ENCODE peak calls at places on chromosomes 1 and 21, in six cellular contexts. G is CD8-positive, alpha-beta T cell; L is AG04450; I is effector memory CD4-positive, alpha-beta T cell; P is CD4-positive, alpha-beta T cell; B is endodermal cell. M is an unnamed sample.

GRCh38 chr1:113805639-113806038 is 6.6 kb downstream of the RSBN1 start:
- DNase-seq in G (no peak), L (no peak), I (no peak), P (no peak), B (no peak), M (no peak)

GRCh38 chr21:31731112-31731801 is 661 bp downstream of the SCAF4 start:
- DNase-seq in G (peak), L (no peak), I (peak), P (peak), B (peak), M (no peak)

GRCh38 chr1:213561870-213562269 is 425.9 kb upstream of the PROX1 start:
- DNase-seq in G (no peak), L (no peak), I (no peak), P (no peak), B (no peak), M (no peak)

GRCh38 chr21:26453258-26453657 is 119.8 kb downstream of the CYYR1 start:
- DNase-seq in G (no peak), L (no peak), I (no peak), P (no peak), B (no peak), M (no peak)

GRCh38 chr1:47934243-47934805 is 62.9 kb downstream of the TRABD2B start:
- DNase-seq in G (no peak), L (no peak), I (no peak), P (no peak), B (peak), M (no peak)

GRCh38 chr1:94865369-94865768 is 45.2 kb downstream of the SLC44A3 start:
- DNase-seq in G (no peak), L (no peak), I (no peak), P (no peak), B (no peak), M (no peak)

GRCh38 chr1:35506960-35507901 is 50.0 kb downstream of the KIAA0319L start:
- DNase-seq in G (no peak), L (no peak), I (no peak), P (no peak), B (no peak), M (no peak)

GRCh38 chr1:236144446-236145150 is 2.3 kb downstream of the GPR137B start:
- DNase-seq in G (no peak), L (no peak), I (no peak), P (no peak), B (no peak), M (no peak)

GRCh38 chr21:15625363-15625762 is 104.4 kb upstream of the USP25 start:
- DNase-seq in G (no peak), L (no peak), I (no peak), P (no peak), B (no peak), M (no peak)

GRCh38 chr1:10693152-10693496 is 103.3 kb downstream of the CASZ1 start:
- DNase-seq in G (no peak), L (no peak), I (no peak), P (no peak), B (no peak), M (no peak)
- H3K27ac ChIP-seq in G (no peak), L (no peak), I (peak), P (peak), B (no peak), M (no peak)

GRCh38 chr1:232617237-232617636 is 12.7 kb downstream of the SIPA1L2 start:
- DNase-seq in G (no peak), L (no peak), I (no peak), P (no peak), B (no peak), M (no peak)

GRCh38 chr1:232622378-232622777 is 7.6 kb downstream of the SIPA1L2 start:
- DNase-seq in G (no peak), L (no peak), I (no peak), P (no peak), B (no peak), M (no peak)

GRCh38 chr1:232620356-232620841 is 9.5 kb downstream of the SIPA1L2 start:
- DNase-seq in G (no peak), L (no peak), I (no peak), P (no peak), B (peak), M (no peak)

GRCh38 chr1:232622981-232623380 is 7.0 kb downstream of the SIPA1L2 start:
- DNase-seq in G (no peak), L (no peak), I (no peak), P (no peak), B (peak), M (no peak)

DNA sequence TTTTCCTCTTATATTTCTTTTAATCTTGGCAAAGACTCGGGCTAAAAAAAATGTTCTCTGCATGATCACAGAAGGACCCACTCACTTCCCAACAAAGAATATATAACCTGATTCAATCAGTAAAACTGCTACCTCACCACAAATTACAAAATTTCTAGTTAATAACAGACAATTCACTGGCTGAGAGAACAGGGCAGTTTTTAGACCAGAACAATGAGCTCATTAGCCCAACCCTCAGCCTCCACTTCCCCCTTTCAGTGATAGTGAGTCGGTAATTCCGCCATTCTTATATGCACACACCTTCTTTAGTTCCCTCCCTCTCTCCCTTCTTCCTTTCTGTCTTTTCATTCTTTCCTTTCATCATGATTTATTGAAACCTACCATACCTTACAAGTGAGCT is 8.9 kb downstream of the SIPA1L2 start:
- DNase-seq in G (no peak), L (no peak), I (no peak), P (no peak), B (no peak), M (no peak)
- H3K27ac ChIP-seq in G (no peak), L (no peak), I (no peak), P (no peak), B (peak), M (peak)

DNA sequence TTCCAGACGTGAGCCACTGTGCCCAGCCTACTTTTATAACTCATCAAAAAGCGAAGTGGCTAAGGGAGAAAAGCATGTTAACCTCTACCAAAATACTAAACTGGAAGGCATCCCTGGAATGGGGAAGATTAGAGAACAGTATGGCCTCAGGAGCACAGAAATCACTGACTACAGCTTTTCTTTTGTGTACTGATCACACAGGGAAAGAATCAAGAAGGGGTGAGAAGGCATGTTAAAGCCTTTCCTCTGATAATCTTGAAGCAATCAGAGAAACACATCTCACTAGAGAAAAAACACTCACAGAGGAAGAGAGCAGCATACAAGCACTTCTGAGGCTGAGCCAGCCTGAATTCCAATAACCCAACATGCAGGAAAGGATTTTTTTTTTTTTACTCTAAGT is 10.7 kb downstream of the PCAT6 start:
- DNase-seq in G (no peak), L (no peak), I (no peak), P (no peak), B (no peak), M (no peak)
- H3K27ac ChIP-seq in G (no peak), L (no peak), I (no peak), P (no peak), B (no peak), M (no peak)

GRCh38 chr1:59699227-59699847 is 115.4 kb upstream of the HOOK1 start:
- DNase-seq in G (no peak), L (no peak), I (no peak), P (no peak), B (no peak), M (no peak)
- H3K27ac ChIP-seq in G (no peak), L (no peak), I (no peak), P (no peak), B (no peak), M (no peak)

GRCh38 chr1:59645893-59646292 is 168.9 kb upstream of the HOOK1 start:
- DNase-seq in G (no peak), L (peak), I (no peak), P (no peak), B (no peak), M (no peak)
- H3K27ac ChIP-seq in G (no peak), L (no peak), I (no peak), P (no peak), B (no peak), M (no peak)

GRCh38 chr1:6384962-6385672 is 8.4 kb downstream of the ACOT7 start:
- DNase-seq in G (no peak), L (no peak), I (no peak), P (no peak), B (no peak), M (peak)
- H3K27ac ChIP-seq in G (no peak), L (peak), I (no peak), P (no peak), B (peak), M (peak)

GRCh38 chr1:68142461-68142860 is 89.9 kb downstream of the WLS start:
- DNase-seq in G (no peak), L (no peak), I (no peak), P (no peak), B (peak), M (no peak)

GRCh38 chr1:68141079-68141800 is 90.8 kb upstream of the DIRAS3 start:
- DNase-seq in G (no peak), L (no peak), I (no peak), P (no peak), B (peak), M (no peak)

GRCh38 chr1:68140536-68140935 is 90.1 kb upstream of the DIRAS3 start:
- DNase-seq in G (no peak), L (no peak), I (no peak), P (no peak), B (peak), M (no peak)

GRCh38 chr1:68143633-68144032 is 88.7 kb downstream of the WLS start:
- DNase-seq in G (no peak), L (no peak), I (no peak), P (no peak), B (no peak), M (no peak)

DNA sequence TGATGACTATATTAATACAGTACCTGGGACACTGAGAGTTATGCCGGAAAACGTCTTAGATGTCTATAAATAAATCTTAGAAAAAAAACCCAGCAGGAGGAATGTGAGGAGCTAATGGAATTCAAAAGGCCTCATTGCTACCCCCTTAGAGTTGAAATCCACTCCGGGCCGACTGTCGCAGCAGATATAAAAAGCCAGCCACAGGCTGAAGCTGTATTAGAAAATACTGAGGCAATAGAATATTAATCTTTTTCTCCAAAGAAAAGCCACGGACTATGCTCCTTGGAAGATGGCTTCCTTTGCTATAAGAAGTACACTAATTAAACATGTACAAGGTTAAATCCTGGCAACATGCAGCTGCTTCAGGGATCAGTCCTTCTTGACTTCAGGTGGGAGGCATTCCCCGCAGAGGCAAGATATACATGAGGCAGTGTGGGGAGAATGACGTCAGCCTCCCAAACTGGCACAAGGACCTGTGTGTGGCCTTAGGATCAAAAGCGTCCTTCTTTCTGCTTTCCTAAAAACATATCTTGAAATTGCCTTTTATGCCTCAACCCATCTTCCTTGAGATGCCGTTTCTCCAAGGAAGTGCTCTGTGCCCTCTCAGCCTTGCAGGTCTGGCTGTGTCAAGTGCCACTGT is 90.4 kb downstream of the WLS start:
- DNase-seq in G (no peak), L (no peak), I (no peak), P (no peak), B (peak), M (no peak)
- H3K27ac ChIP-seq in G (no peak), L (peak), I (no peak), P (no peak), B (peak), M (peak)

GRCh38 chr1:109041614-109042473 is at the start of gene WDR47:
- DNase-seq in G (peak), L (peak), I (peak), P (peak), B (peak), M (peak)
- H3K27ac ChIP-seq in G (peak), L (peak), I (peak), P (peak), B (peak), M (peak)